ENCODE peak calls at places on chromosomes 11 and 22, in five cellular contexts. One of them, this sample, is unnamed. For H3K27me3 and H3K4me1, the result is how much of the 10 kb centered on the place peaks cover.

GRCh38 chr22:21026783-21027692 is 5.3 kb downstream of the SLC7A4 start:
- DNase-seq in transverse colon: no peak
- DNase-seq in HCT116: no peak
- DNase-seq in heart left ventricle: no peak
- DNase-seq in tibial nerve: no peak
- DNase-seq in this sample: no peak

GRCh38 chr11:27352781-27353180 is 10.2 kb downstream of the CCDC34 start:
- DNase-seq in transverse colon: no peak
- DNase-seq in HCT116: no peak
- DNase-seq in heart left ventricle: no peak
- DNase-seq in tibial nerve: no peak
- DNase-seq in this sample: no peak

GRCh38 chr11:44047931-44048431 is at the start of gene ACCSL:
- DNase-seq in transverse colon: no peak
- DNase-seq in HCT116: no peak
- DNase-seq in heart left ventricle: no peak
- DNase-seq in tibial nerve: no peak
- DNase-seq in this sample: no peak

GRCh38 chr11:66868726-66869291 is 11.9 kb downstream of the LRFN4 start:
- DNase-seq in transverse colon: peak
- DNase-seq in HCT116: peak
- DNase-seq in heart left ventricle: no peak
- DNase-seq in tibial nerve: no peak
- DNase-seq in this sample: peak

GRCh38 chr11:61482513-61482912 is 26.0 kb upstream of the LRRC10B start:
- DNase-seq in transverse colon: no peak
- DNase-seq in HCT116: no peak
- DNase-seq in heart left ventricle: no peak
- DNase-seq in tibial nerve: no peak
- DNase-seq in this sample: no peak

GRCh38 chr11:73401217-73401923 is 25.2 kb downstream of the RELT start:
- DNase-seq in transverse colon: no peak
- DNase-seq in HCT116: no peak
- DNase-seq in heart left ventricle: no peak
- DNase-seq in tibial nerve: no peak
- DNase-seq in this sample: no peak

GRCh38 chr11:123247498-123247799 is 52.4 kb upstream of the CLMP start:
- DNase-seq in transverse colon: no peak
- DNase-seq in HCT116: no peak
- DNase-seq in heart left ventricle: no peak
- DNase-seq in tibial nerve: no peak
- DNase-seq in this sample: no peak

GRCh38 chr11:94734563-94735275 is 33.4 kb upstream of the AMOTL1 start:
- DNase-seq in transverse colon: no peak
- DNase-seq in HCT116: peak
- DNase-seq in heart left ventricle: no peak
- DNase-seq in tibial nerve: no peak
- DNase-seq in this sample: no peak

GRCh38 chr11:108705061-108705460 is 40.2 kb downstream of the DDX10 start:
- DNase-seq in transverse colon: no peak
- DNase-seq in HCT116: no peak
- DNase-seq in heart left ventricle: no peak
- DNase-seq in tibial nerve: no peak
- DNase-seq in this sample: no peak

GRCh38 chr11:13963949-13964770 is 1.6 kb downstream of the SPON1 start:
- DNase-seq in transverse colon: peak
- DNase-seq in HCT116: no peak
- DNase-seq in heart left ventricle: peak
- DNase-seq in tibial nerve: no peak
- DNase-seq in this sample: peak

GRCh38 chr11:36092314-36093030 is 148.6 kb downstream of the LDLRAD3 start:
- DNase-seq in transverse colon: no peak
- DNase-seq in HCT116: no peak
- DNase-seq in heart left ventricle: no peak
- DNase-seq in tibial nerve: no peak
- DNase-seq in this sample: no peak

GRCh38 chr11:77400775-77401469 is 73.0 kb downstream of the PAK1 start:
- DNase-seq in transverse colon: no peak
- DNase-seq in HCT116: no peak
- DNase-seq in heart left ventricle: no peak
- DNase-seq in tibial nerve: no peak
- DNase-seq in this sample: no peak

GRCh38 chr11:297666-298405 is 1.5 kb downstream of the IFITM5 start:
- DNase-seq in transverse colon: no peak
- DNase-seq in HCT116: no peak
- DNase-seq in heart left ventricle: no peak
- DNase-seq in tibial nerve: peak
- DNase-seq in this sample: no peak

GRCh38 chr11:129740877-129741276 is 74.8 kb upstream of the TMEM45B start:
- DNase-seq in transverse colon: no peak
- DNase-seq in HCT116: no peak
- DNase-seq in heart left ventricle: no peak
- DNase-seq in tibial nerve: no peak
- DNase-seq in this sample: no peak

GRCh38 chr22:44026630-44027511 is 2.8 kb downstream of the PARVB start:
- DNase-seq in transverse colon: peak
- DNase-seq in HCT116: no peak
- DNase-seq in heart left ventricle: peak
- DNase-seq in tibial nerve: peak
- DNase-seq in this sample: peak

GRCh38 chr11:96197801-96198465 is 145.1 kb downstream of the MAML2 start:
- DNase-seq in transverse colon: no peak
- DNase-seq in HCT116: no peak
- DNase-seq in heart left ventricle: no peak
- DNase-seq in tibial nerve: no peak
- DNase-seq in this sample: no peak

GRCh38 chr22:32462452-32462851 is 1.8 kb downstream of the BPIFC start:
- DNase-seq in transverse colon: no peak
- DNase-seq in HCT116: no peak
- DNase-seq in heart left ventricle: no peak
- DNase-seq in tibial nerve: no peak
- DNase-seq in this sample: no peak

GRCh38 chr11:63558459-63559157 is 4.6 kb downstream of the PLAAT2 start:
- DNase-seq in transverse colon: no peak
- DNase-seq in HCT116: no peak
- DNase-seq in heart left ventricle: no peak
- DNase-seq in tibial nerve: no peak
- DNase-seq in this sample: no peak

GRCh38 chr11:27282141-27282590 is 80.8 kb downstream of the CCDC34 start:
- DNase-seq in transverse colon: no peak
- DNase-seq in HCT116: no peak
- DNase-seq in heart left ventricle: peak
- DNase-seq in tibial nerve: peak
- DNase-seq in this sample: peak

GRCh38 chr22:43881091-43882061 is 10.4 kb downstream of the PNPLA5 start:
- DNase-seq in transverse colon: no peak
- DNase-seq in HCT116: no peak
- DNase-seq in heart left ventricle: no peak
- DNase-seq in tibial nerve: no peak
- DNase-seq in this sample: no peak

GRCh38 chr11:59172345-59173079 is 580 bp downstream of the DTX4 start:
- DNase-seq in transverse colon: peak
- DNase-seq in HCT116: no peak
- DNase-seq in heart left ventricle: no peak
- DNase-seq in tibial nerve: no peak
- DNase-seq in this sample: peak

GRCh38 chr11:29159552-29160465 is 857.0 kb downstream of the KCNA4 start:
- DNase-seq in transverse colon: peak
- DNase-seq in HCT116: peak
- DNase-seq in heart left ventricle: no peak
- DNase-seq in tibial nerve: no peak
- DNase-seq in this sample: peak

GRCh38 chr22:39183991-39184585 is 31.6 kb upstream of the CBX7 start:
- DNase-seq in transverse colon: no peak
- DNase-seq in HCT116: peak
- DNase-seq in heart left ventricle: peak
- DNase-seq in tibial nerve: no peak
- DNase-seq in this sample: no peak

GRCh38 chr11:73230276-73230875 is 12.3 kb downstream of the P2RY2 start:
- DNase-seq in transverse colon: peak
- DNase-seq in HCT116: no peak
- DNase-seq in heart left ventricle: peak
- DNase-seq in tibial nerve: no peak
- DNase-seq in this sample: no peak

GRCh38 chr11:30424336-30424735 is 101.4 kb downstream of the ARL14EP start:
- DNase-seq in transverse colon: no peak
- DNase-seq in HCT116: no peak
- DNase-seq in heart left ventricle: no peak
- DNase-seq in tibial nerve: no peak
- DNase-seq in this sample: no peak

GRCh38 chr22:37768273-37768672 is 39.5 kb upstream of the GCAT start:
- DNase-seq in transverse colon: no peak
- DNase-seq in HCT116: no peak
- DNase-seq in heart left ventricle: no peak
- DNase-seq in tibial nerve: no peak
- DNase-seq in this sample: no peak

GRCh38 chr11:74679513-74679865 is 51.7 kb downstream of the CHRDL2 start:
- DNase-seq in transverse colon: no peak
- DNase-seq in HCT116: no peak
- DNase-seq in heart left ventricle: peak
- DNase-seq in tibial nerve: no peak
- DNase-seq in this sample: no peak

GRCh38 chr11:118938491-118939411 is 13.0 kb upstream of the BCL9L start:
- DNase-seq in transverse colon: peak
- DNase-seq in HCT116: peak
- DNase-seq in heart left ventricle: no peak
- DNase-seq in tibial nerve: no peak
- DNase-seq in this sample: peak

GRCh38 chr22:46086577-46087335 is 63.6 kb upstream of the PPARA start:
- DNase-seq in transverse colon: no peak
- DNase-seq in HCT116: no peak
- DNase-seq in heart left ventricle: no peak
- DNase-seq in tibial nerve: peak
- DNase-seq in this sample: no peak

GRCh38 chr11:12696911-12697581 is 22.8 kb downstream of the TEAD1 start:
- DNase-seq in transverse colon: no peak
- DNase-seq in HCT116: peak
- DNase-seq in heart left ventricle: no peak
- DNase-seq in tibial nerve: no peak
- DNase-seq in this sample: no peak

GRCh38 chr11:1207451-1208360 is 15.2 kb upstream of the MUC5B start:
- DNase-seq in transverse colon: no peak
- DNase-seq in HCT116: no peak
- DNase-seq in heart left ventricle: no peak
- DNase-seq in tibial nerve: peak
- DNase-seq in this sample: no peak

GRCh38 chr11:93528252-93528651 is 14.9 kb downstream of the SMCO4 start:
- DNase-seq in transverse colon: no peak
- DNase-seq in HCT116: no peak
- DNase-seq in heart left ventricle: no peak
- DNase-seq in tibial nerve: peak
- DNase-seq in this sample: no peak

GRCh38 chr11:107563702-107564101 is 1.8 kb downstream of the ALKBH8 start:
- DNase-seq in transverse colon: peak
- DNase-seq in HCT116: peak
- DNase-seq in heart left ventricle: peak
- DNase-seq in tibial nerve: no peak
- DNase-seq in this sample: no peak

GRCh38 chr11:14455648-14456430 is 43.8 kb downstream of the COPB1 start:
- DNase-seq in transverse colon: no peak
- DNase-seq in HCT116: no peak
- DNase-seq in heart left ventricle: no peak
- DNase-seq in tibial nerve: no peak
- DNase-seq in this sample: no peak

GRCh38 chr22:28002181-28002700 is 83.2 kb upstream of the PITPNB start:
- DNase-seq in transverse colon: no peak
- DNase-seq in HCT116: no peak
- DNase-seq in heart left ventricle: no peak
- DNase-seq in tibial nerve: no peak
- DNase-seq in this sample: no peak

GRCh38 chr11:120061036-120061760 is 76.7 kb downstream of the TRIM29 start:
- DNase-seq in transverse colon: no peak
- DNase-seq in HCT116: no peak
- DNase-seq in heart left ventricle: no peak
- DNase-seq in tibial nerve: no peak
- DNase-seq in this sample: no peak

GRCh38 chr11:8838248-8838647 is 72.7 kb upstream of the AKIP1 start:
- DNase-seq in transverse colon: no peak
- DNase-seq in HCT116: no peak
- DNase-seq in heart left ventricle: no peak
- DNase-seq in tibial nerve: no peak
- DNase-seq in this sample: no peak

GRCh38 chr11:23423656-23424055 is 563.4 kb upstream of the CCDC179 start:
- DNase-seq in transverse colon: no peak
- DNase-seq in HCT116: no peak
- DNase-seq in heart left ventricle: no peak
- DNase-seq in tibial nerve: no peak
- DNase-seq in this sample: no peak

GRCh38 chr11:33999393-33999792 is 52.1 kb upstream of the CAPRIN1 start:
- DNase-seq in transverse colon: no peak
- DNase-seq in HCT116: no peak
- DNase-seq in heart left ventricle: no peak
- DNase-seq in tibial nerve: no peak
- DNase-seq in this sample: no peak
- H3K27me3 ChIP-seq in transverse colon: under half
- H3K27me3 ChIP-seq in HCT116: under half
- H3K27me3 ChIP-seq in heart left ventricle: under half
- H3K27me3 ChIP-seq in tibial nerve: under half
- H3K27me3 ChIP-seq in this sample: under half

GRCh38 chr11:22189660-22190059 is 3.2 kb upstream of the ANO5 start:
- DNase-seq in transverse colon: no peak
- DNase-seq in HCT116: no peak
- DNase-seq in heart left ventricle: no peak
- DNase-seq in tibial nerve: no peak
- DNase-seq in this sample: no peak
- H3K4me1 ChIP-seq in transverse colon: under half
- H3K4me1 ChIP-seq in HCT116: under half
- H3K4me1 ChIP-seq in heart left ventricle: under half
- H3K4me1 ChIP-seq in tibial nerve: under half
- H3K4me1 ChIP-seq in this sample: under half

GRCh38 chr22:50271011-50271394 is 823 bp upstream of the MAPK11 start:
- DNase-seq in transverse colon: no peak
- DNase-seq in HCT116: no peak
- DNase-seq in heart left ventricle: no peak
- DNase-seq in tibial nerve: no peak
- DNase-seq in this sample: no peak
- TF ChIP-seq CTCF in transverse colon: no peak
- TF ChIP-seq CTCF in HCT116: no peak
- TF ChIP-seq CTCF in heart left ventricle: no peak
- TF ChIP-seq CTCF in tibial nerve: no peak
- TF ChIP-seq CTCF in this sample: no peak

DNA sequence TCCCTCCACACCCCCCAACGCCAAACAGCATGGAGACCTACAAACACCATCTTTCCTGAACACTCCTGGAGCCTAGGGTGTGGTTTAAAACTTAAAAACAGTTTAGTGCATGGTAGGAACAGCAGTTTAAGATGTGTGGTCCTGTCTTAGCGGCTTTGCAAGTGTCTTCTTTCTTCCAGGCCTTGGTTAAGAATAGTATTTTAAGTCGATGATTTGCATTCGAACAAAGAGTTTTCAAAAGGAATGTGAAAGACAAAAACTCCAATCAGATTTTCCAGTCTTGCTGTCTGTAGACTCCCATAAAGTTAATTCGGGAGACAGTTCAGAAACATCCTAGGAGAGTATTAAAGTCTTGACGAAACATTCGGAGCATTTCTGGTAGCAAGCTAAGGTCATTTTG is 3.7 kb downstream of the FGF4 start:
- DNase-seq in transverse colon: no peak
- DNase-seq in HCT116: no peak
- DNase-seq in heart left ventricle: no peak
- DNase-seq in tibial nerve: no peak
- DNase-seq in this sample: no peak
- H3K27me3 ChIP-seq in transverse colon: half or more
- H3K27me3 ChIP-seq in HCT116: under half
- H3K27me3 ChIP-seq in heart left ventricle: half or more
- H3K27me3 ChIP-seq in tibial nerve: under half
- H3K27me3 ChIP-seq in this sample: under half